ENCODE peak calls at places on chromosomes 6 and 20, in seven cellular contexts. One of them, this sample, is unnamed.

GRCh38 chr6:145886228-145886956 is 71.8 kb upstream of the FBXO30 start:
- DNase-seq in mesenchymal stem cell: peak; percentile 52
- DNase-seq in neural progenitor cell: no peak
- DNase-seq in foreskin fibroblast: peak; percentile 52
- DNase-seq in astrocyte of the spinal cord: peak; percentile 50
- DNase-seq in A549: no peak
- DNase-seq in lung: no peak
- DNase-seq in this sample: no peak

GRCh38 chr6:4480788-4481725 is 295.1 kb upstream of the CDYL start:
- DNase-seq in A549: no peak
- DNase-seq in lung: no peak
- DNase-seq in neural progenitor cell: no peak
- DNase-seq in mesenchymal stem cell: no peak
- DNase-seq in foreskin fibroblast: no peak
- DNase-seq in astrocyte of the spinal cord: no peak
- DNase-seq in this sample: no peak

GRCh38 chr6:125846292-125847024 is 55.7 kb downstream of the NCOA7 start:
- DNase-seq in foreskin fibroblast: no peak
- DNase-seq in astrocyte of the spinal cord: no peak
- DNase-seq in mesenchymal stem cell: no peak
- DNase-seq in neural progenitor cell: no peak
- DNase-seq in A549: no peak
- DNase-seq in lung: no peak
- DNase-seq in this sample: no peak

GRCh38 chr6:19835605-19836004 is 1.6 kb upstream of the ID4 start:
- DNase-seq in foreskin fibroblast: no peak
- DNase-seq in A549: no peak
- DNase-seq in lung: no peak
- DNase-seq in mesenchymal stem cell: no peak
- DNase-seq in neural progenitor cell: no peak
- DNase-seq in astrocyte of the spinal cord: no peak
- DNase-seq in this sample: no peak

GRCh38 chr6:126842769-126843168 is 275.7 kb upstream of the RSPO3 start:
- DNase-seq in lung: no peak
- DNase-seq in foreskin fibroblast: no peak
- DNase-seq in mesenchymal stem cell: no peak
- DNase-seq in neural progenitor cell: no peak
- DNase-seq in astrocyte of the spinal cord: no peak
- DNase-seq in A549: no peak
- DNase-seq in this sample: no peak

GRCh38 chr20:44737116-44737515 is 8.5 kb upstream of the KCNK15 start:
- DNase-seq in foreskin fibroblast: no peak
- DNase-seq in astrocyte of the spinal cord: no peak
- DNase-seq in mesenchymal stem cell: no peak
- DNase-seq in A549: no peak
- DNase-seq in neural progenitor cell: no peak
- DNase-seq in lung: no peak
- DNase-seq in this sample: no peak

GRCh38 chr20:51184289-51184688 is 161.4 kb upstream of the KCNG1 start:
- DNase-seq in A549: no peak
- DNase-seq in foreskin fibroblast: no peak
- DNase-seq in neural progenitor cell: peak; percentile 16
- DNase-seq in astrocyte of the spinal cord: peak; percentile 55
- DNase-seq in lung: no peak
- DNase-seq in mesenchymal stem cell: no peak
- DNase-seq in this sample: no peak

GRCh38 chr6:132228894-132229293 is 172.4 kb downstream of the MOXD1 start:
- DNase-seq in A549: no peak
- DNase-seq in astrocyte of the spinal cord: peak; percentile 43
- DNase-seq in neural progenitor cell: no peak
- DNase-seq in lung: no peak
- DNase-seq in mesenchymal stem cell: no peak
- DNase-seq in foreskin fibroblast: no peak
- DNase-seq in this sample: no peak

GRCh38 chr6:147972436-147972835 is 370.2 kb upstream of the SASH1 start:
- DNase-seq in neural progenitor cell: no peak
- DNase-seq in astrocyte of the spinal cord: no peak
- DNase-seq in mesenchymal stem cell: no peak
- DNase-seq in lung: no peak
- DNase-seq in foreskin fibroblast: no peak
- DNase-seq in A549: no peak
- DNase-seq in this sample: no peak

GRCh38 chr6:85923013-85923430 is 280.3 kb upstream of the SYNCRIP start:
- DNase-seq in mesenchymal stem cell: peak; percentile 37
- DNase-seq in A549: peak; percentile 2
- DNase-seq in neural progenitor cell: peak; percentile 80
- DNase-seq in foreskin fibroblast: peak; percentile 7
- DNase-seq in astrocyte of the spinal cord: peak; percentile 22
- DNase-seq in lung: no peak
- DNase-seq in this sample: peak; percentile 60

GRCh38 chr6:54020311-54020710 is 90.9 kb upstream of the MLIP start:
- DNase-seq in mesenchymal stem cell: peak; percentile 18
- DNase-seq in astrocyte of the spinal cord: no peak
- DNase-seq in lung: no peak
- DNase-seq in neural progenitor cell: no peak
- DNase-seq in A549: no peak
- DNase-seq in foreskin fibroblast: peak; percentile 4
- DNase-seq in this sample: peak; percentile 23

GRCh38 chr6:156283091-156283490 is 494.1 kb upstream of the ARID1B start:
- DNase-seq in neural progenitor cell: no peak
- DNase-seq in astrocyte of the spinal cord: no peak
- DNase-seq in foreskin fibroblast: no peak
- DNase-seq in mesenchymal stem cell: no peak
- DNase-seq in lung: no peak
- DNase-seq in A549: no peak
- DNase-seq in this sample: no peak

GRCh38 chr6:17740559-17741220 is 34.0 kb upstream of the NUP153 start:
- DNase-seq in lung: no peak
- DNase-seq in A549: no peak
- DNase-seq in mesenchymal stem cell: no peak
- DNase-seq in astrocyte of the spinal cord: no peak
- DNase-seq in neural progenitor cell: no peak
- DNase-seq in foreskin fibroblast: no peak
- DNase-seq in this sample: no peak

GRCh38 chr6:28742668-28743270 is 181.0 kb downstream of the TRIM27 start:
- DNase-seq in mesenchymal stem cell: peak; percentile 27
- DNase-seq in astrocyte of the spinal cord: peak; percentile 59
- DNase-seq in lung: no peak
- DNase-seq in A549: peak; percentile 58
- DNase-seq in neural progenitor cell: peak; percentile 72
- DNase-seq in foreskin fibroblast: peak; percentile 42
- DNase-seq in this sample: no peak

GRCh38 chr20:47358672-47359532 is 2.4 kb upstream of the ZMYND8 start:
- DNase-seq in foreskin fibroblast: peak; percentile 95
- DNase-seq in mesenchymal stem cell: peak; percentile 86
- DNase-seq in A549: peak; percentile 32
- DNase-seq in neural progenitor cell: peak; percentile 85
- DNase-seq in lung: peak; percentile 90
- DNase-seq in astrocyte of the spinal cord: peak; percentile 93
- DNase-seq in this sample: peak; percentile 95

GRCh38 chr6:165573671-165574070 is 89.4 kb downstream of the PDE10A start:
- DNase-seq in astrocyte of the spinal cord: peak; percentile 93
- DNase-seq in neural progenitor cell: peak; percentile 5
- DNase-seq in A549: peak; percentile 34
- DNase-seq in mesenchymal stem cell: peak; percentile 17
- DNase-seq in foreskin fibroblast: no peak
- DNase-seq in lung: no peak
- DNase-seq in this sample: peak; percentile 25

GRCh38 chr6:49336514-49337131 is 126.4 kb downstream of the MMUT start:
- DNase-seq in mesenchymal stem cell: peak; percentile 70
- DNase-seq in astrocyte of the spinal cord: no peak
- DNase-seq in neural progenitor cell: no peak
- DNase-seq in foreskin fibroblast: peak; percentile 18
- DNase-seq in lung: no peak
- DNase-seq in A549: no peak
- DNase-seq in this sample: no peak

GRCh38 chr20:7696311-7696710 is 243.9 kb downstream of the HAO1 start:
- DNase-seq in astrocyte of the spinal cord: no peak
- DNase-seq in neural progenitor cell: no peak
- DNase-seq in mesenchymal stem cell: no peak
- DNase-seq in foreskin fibroblast: peak; percentile 55
- DNase-seq in lung: no peak
- DNase-seq in A549: no peak
- DNase-seq in this sample: no peak

GRCh38 chr6:25179051-25179778 is 100.0 kb upstream of the CARMIL1 start:
- DNase-seq in mesenchymal stem cell: peak; percentile 95
- DNase-seq in foreskin fibroblast: peak; percentile 55
- DNase-seq in lung: no peak
- DNase-seq in astrocyte of the spinal cord: peak; percentile 37
- DNase-seq in neural progenitor cell: no peak
- DNase-seq in A549: no peak
- DNase-seq in this sample: no peak

GRCh38 chr6:144555078-144555477 is 269.9 kb downstream of the UTRN start:
- DNase-seq in lung: no peak
- DNase-seq in neural progenitor cell: no peak
- DNase-seq in mesenchymal stem cell: no peak
- DNase-seq in astrocyte of the spinal cord: no peak
- DNase-seq in foreskin fibroblast: no peak
- DNase-seq in A549: no peak
- DNase-seq in this sample: no peak

GRCh38 chr6:31586013-31586412 is at the start of gene LST1:
- DNase-seq in foreskin fibroblast: no peak
- DNase-seq in A549: no peak
- DNase-seq in lung: no peak
- DNase-seq in neural progenitor cell: no peak
- DNase-seq in mesenchymal stem cell: no peak
- DNase-seq in astrocyte of the spinal cord: no peak
- DNase-seq in this sample: no peak
- H3K4me3 ChIP-seq in foreskin fibroblast: no peak within 1 kb of the TSS
- H3K4me3 ChIP-seq in A549: no peak within 1 kb of the TSS
- H3K4me3 ChIP-seq in lung: no peak within 1 kb of the TSS
- H3K4me3 ChIP-seq in neural progenitor cell: no peak within 1 kb of the TSS
- H3K4me3 ChIP-seq in mesenchymal stem cell: no peak within 1 kb of the TSS
- H3K4me3 ChIP-seq in astrocyte of the spinal cord: no peak within 1 kb of the TSS
- H3K4me3 ChIP-seq in this sample: no peak within 1 kb of the TSS

GRCh38 chr6:16305246-16305725 is 66.9 kb downstream of the GMPR start:
- DNase-seq in A549: no peak
- DNase-seq in lung: no peak
- DNase-seq in astrocyte of the spinal cord: no peak
- DNase-seq in mesenchymal stem cell: peak; percentile 20
- DNase-seq in neural progenitor cell: no peak
- DNase-seq in foreskin fibroblast: no peak
- DNase-seq in this sample: peak; percentile 27
- H3K4me3 ChIP-seq in A549: no peak overlapping the region
- H3K4me3 ChIP-seq in lung: no peak overlapping the region
- H3K4me3 ChIP-seq in astrocyte of the spinal cord: no peak overlapping the region
- H3K4me3 ChIP-seq in mesenchymal stem cell: no peak overlapping the region
- H3K4me3 ChIP-seq in neural progenitor cell: no peak overlapping the region
- H3K4me3 ChIP-seq in foreskin fibroblast: no peak overlapping the region
- H3K4me3 ChIP-seq in this sample: no peak overlapping the region

DNA sequence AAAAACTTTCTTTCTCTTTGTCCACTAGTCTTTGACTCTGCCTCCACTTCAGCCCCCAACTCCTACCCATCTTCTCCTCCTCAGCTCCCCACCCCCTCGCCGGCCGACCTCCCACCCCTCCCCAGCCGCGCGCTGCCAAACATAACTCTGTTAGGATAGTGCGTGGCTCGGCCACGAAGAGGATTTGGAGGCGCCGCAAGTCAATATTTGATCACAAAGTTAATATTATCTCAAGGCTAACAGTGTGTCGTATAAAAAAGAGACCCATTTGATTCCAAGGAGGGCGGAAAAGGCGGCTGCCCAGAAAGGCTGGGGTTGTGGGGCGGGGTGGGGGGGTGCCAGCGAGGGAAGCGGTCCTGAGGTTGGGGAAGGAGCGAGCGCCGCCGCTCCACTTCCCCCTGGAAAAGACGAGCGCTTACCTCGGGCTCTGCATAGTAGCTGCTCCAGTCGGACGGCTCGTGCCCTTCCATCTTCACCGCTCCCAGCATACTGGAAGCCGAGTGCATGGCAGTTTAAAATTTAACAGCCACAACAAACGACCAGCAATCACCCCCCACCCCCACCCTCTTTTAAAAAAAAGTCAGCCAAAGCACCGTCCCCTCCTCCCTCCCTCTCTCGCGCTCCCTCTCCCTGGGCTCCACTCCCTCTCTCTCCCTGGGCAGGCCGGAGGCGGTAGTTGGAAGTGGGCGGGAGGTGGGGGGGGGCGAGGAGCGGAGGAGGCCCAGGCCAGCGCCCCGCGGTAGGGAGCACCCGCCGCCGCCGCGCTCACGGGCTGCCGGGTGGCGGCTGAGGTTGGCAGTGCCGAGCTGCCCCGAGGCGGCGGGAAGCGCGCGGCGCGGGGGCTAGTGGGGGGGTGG is at the start of gene FOXA2:
- DNase-seq in astrocyte of the spinal cord: peak; percentile 3
- DNase-seq in neural progenitor cell: peak; percentile 61
- DNase-seq in mesenchymal stem cell: no peak
- DNase-seq in lung: peak; percentile 90
- DNase-seq in foreskin fibroblast: no peak
- DNase-seq in A549: peak; percentile 75
- DNase-seq in this sample: no peak
- H3K4me3 ChIP-seq in astrocyte of the spinal cord: no peak within 1 kb of the TSS
- H3K4me3 ChIP-seq in neural progenitor cell: peak within 1 kb of the TSS; percentile 32
- H3K4me3 ChIP-seq in mesenchymal stem cell: no peak within 1 kb of the TSS
- H3K4me3 ChIP-seq in lung: peak within 1 kb of the TSS; percentile 65
- H3K4me3 ChIP-seq in foreskin fibroblast: no peak within 1 kb of the TSS
- H3K4me3 ChIP-seq in A549: peak within 1 kb of the TSS; percentile 79
- H3K4me3 ChIP-seq in this sample: no peak within 1 kb of the TSS

GRCh38 chr20:43558412-43559146 is at the start of gene SGK2:
- DNase-seq in A549: peak; percentile 90
- DNase-seq in lung: peak; percentile 41
- DNase-seq in neural progenitor cell: no peak
- DNase-seq in foreskin fibroblast: no peak
- DNase-seq in astrocyte of the spinal cord: peak; percentile 8
- DNase-seq in mesenchymal stem cell: peak; percentile 61
- DNase-seq in this sample: peak; percentile 58
- H3K4me3 ChIP-seq in A549: peak within 1 kb of the TSS; percentile 22
- H3K4me3 ChIP-seq in lung: no peak within 1 kb of the TSS
- H3K4me3 ChIP-seq in neural progenitor cell: no peak within 1 kb of the TSS
- H3K4me3 ChIP-seq in foreskin fibroblast: no peak within 1 kb of the TSS
- H3K4me3 ChIP-seq in astrocyte of the spinal cord: no peak within 1 kb of the TSS
- H3K4me3 ChIP-seq in mesenchymal stem cell: no peak within 1 kb of the TSS
- H3K4me3 ChIP-seq in this sample: no peak within 1 kb of the TSS

DNA sequence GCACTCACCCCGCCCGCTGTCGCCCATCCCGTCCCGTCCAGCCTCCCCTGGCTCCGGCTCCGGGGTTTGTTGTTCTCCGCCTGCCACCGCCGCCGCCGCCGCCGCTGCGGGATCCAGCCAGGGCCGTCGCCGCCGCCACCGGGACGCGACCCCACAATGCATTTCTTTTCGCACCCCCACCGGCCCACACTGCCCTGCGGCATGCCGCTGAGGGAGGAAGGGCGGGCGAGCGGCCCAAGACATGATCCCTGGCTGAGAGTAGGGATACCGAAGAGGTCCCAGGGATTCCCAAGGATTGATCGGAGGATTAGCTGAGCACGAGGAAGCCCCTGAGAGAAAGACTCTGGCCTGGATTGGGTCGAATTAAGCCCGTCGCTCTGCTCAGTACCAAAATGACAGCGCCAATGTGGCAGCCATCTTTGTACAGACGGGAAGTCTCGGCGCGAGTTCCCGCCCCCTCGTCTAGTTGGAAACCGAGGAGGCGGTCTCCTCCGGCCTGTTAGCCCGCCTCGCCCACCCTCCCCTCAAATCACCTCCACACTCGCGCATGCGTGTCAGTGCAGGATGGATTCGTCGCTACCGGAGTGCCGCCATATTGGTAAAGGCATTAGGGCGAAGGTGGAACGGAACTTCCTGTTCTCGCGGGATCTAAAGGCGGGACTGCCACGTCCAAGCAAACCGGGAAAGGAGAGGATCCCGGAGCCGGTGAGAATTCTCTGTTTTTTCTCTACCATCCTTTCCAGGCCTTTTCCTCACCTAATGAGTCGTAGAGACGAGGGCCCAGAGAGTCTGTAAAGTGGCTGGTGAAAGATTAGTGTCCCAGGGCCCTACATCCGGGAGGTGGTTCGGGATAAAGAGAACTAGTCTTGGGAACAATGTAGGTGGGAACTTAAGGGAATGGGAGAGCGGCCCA is at the start of the genes RXRB and SLC39A7:
- DNase-seq in astrocyte of the spinal cord: peak; percentile 100
- DNase-seq in lung: peak; percentile 99
- DNase-seq in foreskin fibroblast: peak; percentile 99
- DNase-seq in neural progenitor cell: peak; percentile 100
- DNase-seq in A549: peak; percentile 89
- DNase-seq in mesenchymal stem cell: peak; percentile 99
- DNase-seq in this sample: peak; percentile 99
- H3K4me3 ChIP-seq in astrocyte of the spinal cord: peak within 1 kb of the TSS; percentile 82
- H3K4me3 ChIP-seq in lung: peak within 1 kb of the TSS; percentile 88
- H3K4me3 ChIP-seq in foreskin fibroblast: peak within 1 kb of the TSS; percentile 95
- H3K4me3 ChIP-seq in neural progenitor cell: peak within 1 kb of the TSS; percentile 88
- H3K4me3 ChIP-seq in A549: peak within 1 kb of the TSS; percentile 98
- H3K4me3 ChIP-seq in mesenchymal stem cell: peak within 1 kb of the TSS; percentile 81
- H3K4me3 ChIP-seq in this sample: peak within 1 kb of the TSS; percentile 96